ENCODE peak calls at places on chromosomes 12 and 14, in ten cellular contexts. One of them, this sample, is unnamed.

GRCh38 chr12:131699434-131699833 is 11.5 kb upstream of the SFSWAP start:
- DNase-seq in lower leg skin: no peak
- DNase-seq in bronchial epithelial cell: peak
- DNase-seq in A549: no peak
- DNase-seq in NCI-H69: no peak
- DNase-seq in HFFc6: no peak
- DNase-seq in HL-60: no peak
- DNase-seq in NCI-H2081: no peak
- DNase-seq in tibial nerve: no peak
- DNase-seq in glutamatergic neuron: no peak
- DNase-seq in this sample: no peak

GRCh38 chr12:131775904-131776889 is 52.0 kb upstream of the MMP17 start:
- DNase-seq in bronchial epithelial cell: peak
- DNase-seq in NCI-H69: no peak
- DNase-seq in tibial nerve: no peak
- DNase-seq in lower leg skin: no peak
- DNase-seq in HL-60: no peak
- DNase-seq in NCI-H2081: no peak
- DNase-seq in glutamatergic neuron: no peak
- DNase-seq in HFFc6: no peak
- DNase-seq in A549: no peak
- DNase-seq in this sample: no peak

GRCh38 chr14:95885866-95886265 is 9.2 kb downstream of the TUNAR start:
- DNase-seq in HL-60: no peak
- DNase-seq in glutamatergic neuron: no peak
- DNase-seq in tibial nerve: no peak
- DNase-seq in A549: no peak
- DNase-seq in NCI-H2081: no peak
- DNase-seq in HFFc6: no peak
- DNase-seq in NCI-H69: no peak
- DNase-seq in lower leg skin: no peak
- DNase-seq in bronchial epithelial cell: no peak
- DNase-seq in this sample: no peak

GRCh38 chr12:131242741-131243496 is 289.2 kb downstream of the ADGRD1 start:
- DNase-seq in lower leg skin: no peak
- DNase-seq in bronchial epithelial cell: no peak
- DNase-seq in glutamatergic neuron: peak
- DNase-seq in HL-60: peak
- DNase-seq in tibial nerve: no peak
- DNase-seq in A549: peak
- DNase-seq in HFFc6: no peak
- DNase-seq in NCI-H69: no peak
- DNase-seq in NCI-H2081: no peak
- DNase-seq in this sample: peak

GRCh38 chr12:131929530-131930456 is 717 bp downstream of the PUS1 start:
- DNase-seq in bronchial epithelial cell: peak
- DNase-seq in lower leg skin: no peak
- DNase-seq in glutamatergic neuron: peak
- DNase-seq in HL-60: no peak
- DNase-seq in tibial nerve: no peak
- DNase-seq in HFFc6: peak
- DNase-seq in NCI-H69: peak
- DNase-seq in A549: peak
- DNase-seq in NCI-H2081: no peak
- DNase-seq in this sample: no peak

GRCh38 chr14:91380610-91381371 is 36.8 kb downstream of the CCDC88C start:
- DNase-seq in glutamatergic neuron: no peak
- DNase-seq in A549: no peak
- DNase-seq in NCI-H2081: peak
- DNase-seq in NCI-H69: peak
- DNase-seq in lower leg skin: no peak
- DNase-seq in HFFc6: no peak
- DNase-seq in bronchial epithelial cell: no peak
- DNase-seq in tibial nerve: no peak
- DNase-seq in HL-60: peak
- DNase-seq in this sample: peak

GRCh38 chr12:104460973-104461693 is 4.4 kb downstream of the CHST11 start:
- DNase-seq in HL-60: no peak
- DNase-seq in NCI-H69: no peak
- DNase-seq in bronchial epithelial cell: no peak
- DNase-seq in HFFc6: no peak
- DNase-seq in lower leg skin: peak
- DNase-seq in tibial nerve: no peak
- DNase-seq in A549: no peak
- DNase-seq in glutamatergic neuron: no peak
- DNase-seq in NCI-H2081: no peak
- DNase-seq in this sample: no peak

GRCh38 chr12:85425926-85426325 is 145.9 kb downstream of the ALX1 start:
- DNase-seq in bronchial epithelial cell: no peak
- DNase-seq in A549: no peak
- DNase-seq in lower leg skin: no peak
- DNase-seq in tibial nerve: no peak
- DNase-seq in NCI-H2081: no peak
- DNase-seq in HL-60: no peak
- DNase-seq in glutamatergic neuron: no peak
- DNase-seq in HFFc6: no peak
- DNase-seq in NCI-H69: no peak
- DNase-seq in this sample: no peak

GRCh38 chr12:51082561-51083139 is 746 bp downstream of the CSRNP2 start:
- DNase-seq in glutamatergic neuron: no peak
- DNase-seq in A549: peak
- DNase-seq in NCI-H2081: no peak
- DNase-seq in HFFc6: peak
- DNase-seq in tibial nerve: peak
- DNase-seq in HL-60: no peak
- DNase-seq in bronchial epithelial cell: peak
- DNase-seq in lower leg skin: no peak
- DNase-seq in NCI-H69: peak
- DNase-seq in this sample: peak

GRCh38 chr14:91872011-91872476 is 4.7 kb upstream of the TC2N start:
- DNase-seq in HFFc6: no peak
- DNase-seq in NCI-H69: peak
- DNase-seq in A549: peak
- DNase-seq in HL-60: no peak
- DNase-seq in bronchial epithelial cell: peak
- DNase-seq in tibial nerve: no peak
- DNase-seq in glutamatergic neuron: peak
- DNase-seq in lower leg skin: no peak
- DNase-seq in NCI-H2081: no peak
- DNase-seq in this sample: peak

GRCh38 chr14:86933460-86933859 is 1059.5 kb downstream of the GALC start:
- DNase-seq in A549: no peak
- DNase-seq in HFFc6: no peak
- DNase-seq in HL-60: no peak
- DNase-seq in lower leg skin: no peak
- DNase-seq in bronchial epithelial cell: no peak
- DNase-seq in tibial nerve: no peak
- DNase-seq in glutamatergic neuron: no peak
- DNase-seq in NCI-H2081: no peak
- DNase-seq in NCI-H69: no peak
- DNase-seq in this sample: no peak

GRCh38 chr12:2456813-2457186 is 338.0 kb upstream of the FKBP4 start:
- DNase-seq in bronchial epithelial cell: no peak
- DNase-seq in A549: no peak
- DNase-seq in tibial nerve: no peak
- DNase-seq in NCI-H2081: peak
- DNase-seq in glutamatergic neuron: no peak
- DNase-seq in NCI-H69: peak
- DNase-seq in HFFc6: no peak
- DNase-seq in lower leg skin: no peak
- DNase-seq in HL-60: no peak
- DNase-seq in this sample: no peak

GRCh38 chr12:55706840-55707671 is 648 bp downstream of the ITGA7 start:
- DNase-seq in lower leg skin: no peak
- DNase-seq in A549: no peak
- DNase-seq in NCI-H69: peak
- DNase-seq in bronchial epithelial cell: no peak
- DNase-seq in NCI-H2081: no peak
- DNase-seq in tibial nerve: no peak
- DNase-seq in glutamatergic neuron: peak
- DNase-seq in HFFc6: no peak
- DNase-seq in HL-60: no peak
- DNase-seq in this sample: no peak

GRCh38 chr12:114659084-114659483 is 24.9 kb downstream of the TBX3 start:
- DNase-seq in NCI-H69: no peak
- DNase-seq in A549: no peak
- DNase-seq in lower leg skin: no peak
- DNase-seq in HFFc6: no peak
- DNase-seq in NCI-H2081: no peak
- DNase-seq in tibial nerve: no peak
- DNase-seq in bronchial epithelial cell: no peak
- DNase-seq in HL-60: no peak
- DNase-seq in glutamatergic neuron: no peak
- DNase-seq in this sample: no peak

GRCh38 chr12:81639196-81639595 is 120.0 kb downstream of the PPFIA2 start:
- DNase-seq in tibial nerve: no peak
- DNase-seq in HFFc6: no peak
- DNase-seq in bronchial epithelial cell: peak
- DNase-seq in glutamatergic neuron: no peak
- DNase-seq in A549: no peak
- DNase-seq in HL-60: no peak
- DNase-seq in NCI-H69: no peak
- DNase-seq in NCI-H2081: no peak
- DNase-seq in lower leg skin: no peak
- DNase-seq in this sample: no peak

GRCh38 chr14:54186821-54187365 is 209.9 kb upstream of the CDKN3 start:
- DNase-seq in glutamatergic neuron: no peak
- DNase-seq in A549: no peak
- DNase-seq in HFFc6: no peak
- DNase-seq in HL-60: no peak
- DNase-seq in lower leg skin: no peak
- DNase-seq in tibial nerve: no peak
- DNase-seq in NCI-H69: peak
- DNase-seq in NCI-H2081: no peak
- DNase-seq in bronchial epithelial cell: no peak
- DNase-seq in this sample: no peak

GRCh38 chr12:94179723-94180122 is 31.3 kb downstream of the PLXNC1 start:
- DNase-seq in tibial nerve: no peak
- DNase-seq in glutamatergic neuron: no peak
- DNase-seq in HFFc6: no peak
- DNase-seq in NCI-H2081: no peak
- DNase-seq in HL-60: no peak
- DNase-seq in bronchial epithelial cell: no peak
- DNase-seq in A549: no peak
- DNase-seq in NCI-H69: no peak
- DNase-seq in lower leg skin: no peak
- DNase-seq in this sample: no peak

GRCh38 chr12:91007531-91008290 is 2.9 kb upstream of the EPYC start:
- DNase-seq in lower leg skin: no peak
- DNase-seq in NCI-H2081: no peak
- DNase-seq in HFFc6: no peak
- DNase-seq in bronchial epithelial cell: no peak
- DNase-seq in A549: no peak
- DNase-seq in NCI-H69: no peak
- DNase-seq in HL-60: no peak
- DNase-seq in tibial nerve: no peak
- DNase-seq in glutamatergic neuron: no peak
- DNase-seq in this sample: no peak

GRCh38 chr12:124752437-124753229 is 111.0 kb downstream of the SCARB1 start:
- DNase-seq in glutamatergic neuron: no peak
- DNase-seq in HFFc6: no peak
- DNase-seq in lower leg skin: no peak
- DNase-seq in tibial nerve: no peak
- DNase-seq in bronchial epithelial cell: no peak
- DNase-seq in HL-60: no peak
- DNase-seq in NCI-H2081: no peak
- DNase-seq in NCI-H69: peak
- DNase-seq in A549: no peak
- DNase-seq in this sample: no peak

This sample was measured in DMS153.